ENCODE peak calls at places on chromosomes 12 and 14, in six cellular contexts. B, A, N, G, Z and P are unnamed samples. For H3K9me3, the result is how much of the 10 kb centered on the place peaks cover.

GRCh38 chr12:33222357-33222756 is 217.3 kb downstream of the SYT10 start:
- DNase-seq in B (no peak), A (no peak), N (no peak), G (no peak), Z (no peak), P (no peak)

GRCh38 chr12:89950421-89950820 is 241.8 kb upstream of the ATP2B1 start:
- DNase-seq in B (no peak), A (no peak), N (no peak), G (no peak), Z (no peak), P (no peak)

GRCh38 chr12:90899456-90900182 is 55.4 kb downstream of the CCER1 start:
- DNase-seq in B (no peak), A (no peak), N (no peak), G (peak), Z (peak), P (peak)

GRCh38 chr12:26853303-26854027 is 20.5 kb upstream of the ITPR2 start:
- DNase-seq in B (peak), A (no peak), N (peak), G (peak), Z (peak), P (peak)

GRCh38 chr14:102833991-102834390 is 56.7 kb downstream of the TRAF3 start:
- DNase-seq in B (no peak), A (no peak), N (no peak), G (no peak), Z (no peak), P (no peak)

GRCh38 chr14:36515105-36515593 is 4.9 kb downstream of the NKX2-1 start:
- DNase-seq in B (no peak), A (no peak), N (peak), G (no peak), Z (no peak), P (no peak)

GRCh38 chr14:99564256-99564902 is 39.6 kb downstream of the CCDC85C start:
- DNase-seq in B (no peak), A (no peak), N (peak), G (peak), Z (peak), P (peak)

GRCh38 chr14:56005580-56006053 is 112.6 kb upstream of the PELI2 start:
- DNase-seq in B (no peak), A (no peak), N (no peak), G (peak), Z (peak), P (no peak)

GRCh38 chr14:37824936-37825698 is 229.7 kb downstream of the TTC6 start:
- DNase-seq in B (no peak), A (no peak), N (no peak), G (peak), Z (peak), P (no peak)

GRCh38 chr14:51020024-51020710 is 74.7 kb downstream of the TRIM9 start:
- DNase-seq in B (no peak), A (no peak), N (peak), G (no peak), Z (peak), P (no peak)

GRCh38 chr12:52059582-52060497 is 8.6 kb downstream of the NR4A1 start:
- DNase-seq in B (no peak), A (no peak), N (no peak), G (peak), Z (peak), P (no peak)

GRCh38 chr12:3295648-3296408 is 195.2 kb upstream of the PRMT8 start:
- DNase-seq in B (no peak), A (no peak), N (no peak), G (peak), Z (no peak), P (peak)

GRCh38 chr12:94649349-94650142 is 811 bp downstream of the TMCC3 start:
- DNase-seq in B (peak), A (no peak), N (peak), G (peak), Z (peak), P (peak)

GRCh38 chr14:50303744-50304471 is 8.1 kb downstream of the L2HGDH start:
- DNase-seq in B (no peak), A (no peak), N (no peak), G (peak), Z (peak), P (peak)

GRCh38 chr12:47753021-47754001 is 5.4 kb downstream of the RAPGEF3 start:
- DNase-seq in B (no peak), A (no peak), N (peak), G (no peak), Z (no peak), P (no peak)

GRCh38 chr12:40098406-40099145 is 7.3 kb downstream of the SLC2A13 start:
- DNase-seq in B (no peak), A (no peak), N (no peak), G (no peak), Z (no peak), P (no peak)

GRCh38 chr14:61145258-61145902 is 135.8 kb downstream of the TMEM30B start:
- DNase-seq in B (no peak), A (no peak), N (peak), G (peak), Z (peak), P (peak)

GRCh38 chr14:60331201-60332045 is 82.4 kb downstream of the PPM1A start:
- DNase-seq in B (peak), A (peak), N (peak), G (peak), Z (peak), P (peak)

GRCh38 chr12:53290661-53291060 is 4.7 kb upstream of the PFDN5 start:
- DNase-seq in B (no peak), A (no peak), N (no peak), G (peak), Z (no peak), P (peak)

GRCh38 chr14:44612002-44612401 is 104.9 kb upstream of the FSCB start:
- DNase-seq in B (no peak), A (no peak), N (no peak), G (no peak), Z (no peak), P (no peak)

GRCh38 chr12:114384746-114385145 is 21.2 kb downstream of the TBX5 start:
- DNase-seq in B (no peak), A (no peak), N (no peak), G (no peak), Z (no peak), P (no peak)

GRCh38 chr14:94011795-94012194 is 14.3 kb upstream of the OTUB2 start:
- DNase-seq in B (no peak), A (no peak), N (no peak), G (peak), Z (peak), P (peak)

GRCh38 chr12:112182499-112182898 is 57.1 kb downstream of the TRAFD1 start:
- DNase-seq in B (no peak), A (no peak), N (no peak), G (peak), Z (peak), P (no peak)

GRCh38 chr14:106843376-106843775 is 1317.0 kb downstream of the TMEM121 start:
- DNase-seq in B (no peak), A (no peak), N (no peak), G (no peak), Z (no peak), P (no peak)
- H3K9ac ChIP-seq in B (no peak), A (peak), N (peak), G (no peak), Z (no peak), P (peak)

DNA sequence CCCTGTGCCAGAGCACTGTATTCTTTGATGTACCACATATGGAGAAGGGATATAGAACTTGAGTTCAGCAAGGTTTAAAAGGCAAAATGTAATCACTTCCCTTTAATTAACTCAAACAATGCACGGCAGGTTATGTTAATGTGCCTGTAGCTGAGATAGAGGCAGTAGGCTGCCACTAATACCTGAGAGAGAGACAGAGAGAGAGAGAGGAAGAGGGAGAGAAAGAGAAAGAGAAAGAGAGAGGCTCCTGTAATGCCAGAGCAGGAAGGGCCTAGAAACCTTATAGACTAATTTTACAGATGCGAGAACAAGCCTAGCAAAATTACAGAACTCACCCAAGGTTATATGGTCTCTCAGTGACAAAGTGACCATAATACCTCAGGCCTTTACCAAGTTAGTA is 679.8 kb downstream of the NRXN3 start:
- DNase-seq in B (peak), A (no peak), N (no peak), G (no peak), Z (no peak), P (no peak)
- H3K4me3 ChIP-seq in B (peak), A (no peak), N (no peak), G (no peak), Z (no peak), P (no peak)

GRCh38 chr12:31876568-31877424 is 82.4 kb upstream of the RESF1 start:
- DNase-seq in B (no peak), A (no peak), N (no peak), G (no peak), Z (peak), P (no peak)
- H3K9me3 ChIP-seq in B (under half), A (under half), N (under half), G (under half), Z (under half), P (under half)

GRCh38 chr14:91439345-91439744 is 21.7 kb upstream of the CCDC88C start:
- DNase-seq in B (no peak), A (no peak), N (no peak), G (no peak), Z (no peak), P (no peak)

GRCh38 chr14:91438845-91439244 is 21.2 kb upstream of the CCDC88C start:
- DNase-seq in B (no peak), A (no peak), N (no peak), G (no peak), Z (no peak), P (no peak)

DNA sequence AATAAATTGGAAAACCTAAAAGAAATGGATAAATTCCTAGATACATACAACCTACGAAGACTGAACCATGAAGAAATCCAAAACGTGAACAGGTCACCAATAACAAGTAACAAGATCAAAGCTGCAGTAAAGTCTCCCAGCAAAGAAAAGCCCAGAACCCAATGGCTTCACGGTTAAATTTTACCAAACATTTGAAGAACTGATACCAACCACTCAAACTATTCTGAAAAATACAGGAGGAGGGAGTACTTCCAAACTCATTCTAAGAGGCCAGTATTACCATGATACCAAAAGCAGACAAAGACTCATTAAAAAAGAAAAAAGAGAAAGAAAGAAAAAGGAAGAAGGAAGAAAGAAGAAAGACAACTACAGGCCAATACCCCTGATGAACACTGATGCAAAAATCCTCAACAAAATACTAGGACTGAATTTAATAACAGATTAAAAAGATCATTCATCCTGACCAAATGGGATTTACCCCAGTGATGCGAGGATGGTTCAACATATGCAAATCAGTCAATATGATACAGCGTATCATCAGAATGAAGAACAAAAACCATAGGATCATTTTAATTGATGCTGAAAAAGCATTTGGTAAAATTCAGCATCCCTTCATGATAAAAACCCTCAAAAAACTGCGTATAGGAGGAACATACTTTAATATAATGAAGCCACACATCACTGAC is 26.9 kb upstream of the CCDC88C start:
- DNase-seq in B (no peak), A (no peak), N (no peak), G (no peak), Z (no peak), P (no peak)
- H3K9ac ChIP-seq in B (no peak), A (no peak), N (no peak), G (no peak), Z (no peak), P (no peak)

GRCh38 chr12:21499765-21500164 is 1.7 kb downstream of the RECQL start:
- DNase-seq in B (no peak), A (no peak), N (no peak), G (no peak), Z (no peak), P (no peak)
- H3K4me3 ChIP-seq in B (peak), A (peak), N (peak), G (peak), Z (no peak), P (peak)

GRCh38 chr14:28911521-28911920 is 144.9 kb downstream of the FOXG1 start:
- DNase-seq in B (no peak), A (no peak), N (no peak), G (no peak), Z (no peak), P (peak)

DNA sequence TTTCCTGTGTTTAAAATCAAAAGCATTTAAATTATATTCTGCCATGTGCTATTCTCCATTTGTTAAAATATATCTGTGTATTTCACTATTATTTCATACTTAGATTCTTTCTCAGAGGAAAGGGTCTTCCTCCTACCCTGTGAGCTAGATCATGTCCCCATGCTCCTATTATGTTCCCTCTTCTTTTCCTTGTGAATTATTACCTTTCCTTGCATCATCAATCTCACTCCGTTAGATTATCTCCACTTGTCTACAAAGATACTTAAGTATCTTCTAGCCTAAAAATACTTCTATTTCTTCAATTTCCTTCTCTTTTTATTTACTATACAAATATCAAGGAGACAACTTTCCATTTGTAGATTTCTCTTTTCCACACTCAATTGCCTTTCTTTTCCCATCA is 146.5 kb downstream of the FOXG1 start:
- DNase-seq in B (no peak), A (no peak), N (no peak), G (no peak), Z (no peak), P (no peak)
- H3K9me3 ChIP-seq in B (under half), A (under half), N (under half), G (under half), Z (under half), P (under half)

GRCh38 chr14:58099682-58100081 is 52.3 kb downstream of the ARMH4 start:
- DNase-seq in B (no peak), A (no peak), N (no peak), G (no peak), Z (no peak), P (no peak)
- H3K9ac ChIP-seq in B (no peak), A (no peak), N (no peak), G (no peak), Z (no peak), P (no peak)

GRCh38 chr12:127268121-127268520 is 998.8 kb upstream of the TMEM132C start:
- DNase-seq in B (no peak), A (no peak), N (no peak), G (no peak), Z (no peak), P (no peak)
- H3K4me3 ChIP-seq in B (no peak), A (no peak), N (no peak), G (no peak), Z (no peak), P (no peak)

GRCh38 chr14:64706119-64706465 is 1.9 kb downstream of the PLEKHG3 start:
- DNase-seq in B (no peak), A (no peak), N (no peak), G (no peak), Z (no peak), P (no peak)

GRCh38 chr14:64709126-64709525 is 4.9 kb downstream of the PLEKHG3 start:
- DNase-seq in B (no peak), A (no peak), N (no peak), G (no peak), Z (no peak), P (no peak)

GRCh38 chr14:64706552-64707193 is 2.4 kb downstream of the PLEKHG3 start:
- DNase-seq in B (peak), A (no peak), N (peak), G (no peak), Z (peak), P (no peak)

GRCh38 chr14:64707661-64708060 is 3.4 kb downstream of the PLEKHG3 start:
- DNase-seq in B (no peak), A (no peak), N (no peak), G (peak), Z (peak), P (peak)

GRCh38 chr14:64708148-64709004 is 4.2 kb downstream of the PLEKHG3 start:
- DNase-seq in B (peak), A (no peak), N (no peak), G (peak), Z (peak), P (no peak)
- H3K9me3 ChIP-seq in B (under half), A (under half), N (under half), G (under half), Z (under half), P (under half)